ENCODE peak calls at places on chromosomes 1 and 21, in eight cellular contexts. S, M, U, L, V, T, P and G are unnamed samples.

GRCh38 chr1:185745165-185745564 is 11.0 kb downstream of the HMCN1 start:
- DNase-seq in S (no peak), M (no peak), U (no peak), L (no peak), V (no peak), T (no peak), P (no peak), G (no peak)

GRCh38 chr21:37620401-37620800 is 253.8 kb downstream of the DYRK1A start:
- DNase-seq in S (no peak), M (no peak), U (no peak), L (no peak), V (no peak), T (no peak), P (no peak), G (no peak)

GRCh38 chr1:178739285-178740045 is 14.4 kb downstream of the RALGPS2 start:
- DNase-seq in S (no peak), M (no peak), U (no peak), L (peak; percentile 51), V (no peak), T (no peak), P (no peak), G (no peak)

GRCh38 chr1:63794927-63795326 is 21.1 kb downstream of the ROR1 start:
- DNase-seq in S (peak; percentile 42), M (no peak), U (peak; percentile 66), L (no peak), V (peak; percentile 90), T (no peak), P (no peak), G (peak; percentile 68)

GRCh38 chr1:150420560-150421265 is 56.8 kb downstream of the RPRD2 start:
- DNase-seq in S (no peak), M (no peak), U (no peak), L (no peak), V (no peak), T (no peak), P (no peak), G (peak; percentile 25)

GRCh38 chr1:61259379-61260148 is 177.2 kb downstream of the NFIA start:
- DNase-seq in S (no peak), M (no peak), U (no peak), L (no peak), V (no peak), T (no peak), P (no peak), G (peak; percentile 27)

GRCh38 chr1:100322436-100323211 is 29.7 kb upstream of the CDC14A start:
- DNase-seq in S (no peak), M (no peak), U (no peak), L (no peak), V (peak; percentile 18), T (no peak), P (no peak), G (no peak)

GRCh38 chr1:156673387-156674121 is 3.7 kb downstream of the NES start:
- DNase-seq in S (peak; percentile 92), M (no peak), U (peak; percentile 97), L (no peak), V (no peak), T (no peak), P (no peak), G (no peak)

GRCh38 chr1:29513357-29513756 is 277.0 kb downstream of the PTPRU start:
- DNase-seq in S (peak; percentile 73), M (no peak), U (peak; percentile 54), L (peak; percentile 51), V (peak; percentile 78), T (no peak), P (peak; percentile 16), G (peak; percentile 72)

GRCh38 chr1:25469177-25469576 is 38.5 kb downstream of the MACO1 start:
- DNase-seq in S (no peak), M (no peak), U (no peak), L (no peak), V (no peak), T (no peak), P (no peak), G (no peak)

GRCh38 chr1:42240964-42241755 is 76.6 kb upstream of the GUCA2A start:
- DNase-seq in S (no peak), M (no peak), U (no peak), L (no peak), V (no peak), T (no peak), P (no peak), G (peak; percentile 3)

GRCh38 chr1:113949007-113949406 is 19.9 kb downstream of the HIPK1 start:
- DNase-seq in S (no peak), M (no peak), U (no peak), L (no peak), V (peak; percentile 7), T (peak; percentile 30), P (no peak), G (peak; percentile 57)

GRCh38 chr21:37915941-37916794 is at the start of gene KCNJ6:
- DNase-seq in S (peak; percentile 87), M (no peak), U (peak; percentile 87), L (no peak), V (peak; percentile 57), T (no peak), P (peak; percentile 32), G (peak; percentile 73)

GRCh38 chr21:45299026-45299863 is 11.6 kb upstream of the POFUT2 start:
- DNase-seq in S (no peak), M (no peak), U (peak; percentile 63), L (no peak), V (no peak), T (no peak), P (no peak), G (no peak)

GRCh38 chr21:17758703-17759102 is 60.5 kb downstream of the C21orf91 start:
- DNase-seq in S (no peak), M (no peak), U (no peak), L (no peak), V (no peak), T (no peak), P (no peak), G (no peak)

GRCh38 chr1:192311281-192311680 is 5.5 kb upstream of the RGS21 start:
- DNase-seq in S (no peak), M (no peak), U (no peak), L (peak; percentile 32), V (peak; percentile 54), T (no peak), P (no peak), G (peak; percentile 86)